ENCODE peak calls at places on chromosomes 11 and 22, in ten cellular contexts. X is NCI-H1436; I is stimulated activated CD8-positive, alpha-beta memory T cell treated with anti-CD3 and anti-CD28 coated beads, Interleukin-15, amount 100 ng/mL, for 24 hours; K is heart right ventricle; A is effector memory CD8-positive, alpha-beta T cell; U is HS-5; D is activated CD4-positive, alpha-beta T cell treated with anti-CD3 and anti-CD28 coated beads, Interleukin-2, amount 10 ng/mL, durations not matched to agents 7 days and 5 days; S is stimulated activated naive CD8-positive, alpha-beta T cell treated with anti-CD3 and anti-CD28 coated beads, Interleukin-15, amount 100 ng/mL, for 72 hours; C is MCF 10A; M is activated B cell treated with CpG ODN at 0.5 μM for 24 hours. L is an unnamed sample.

GRCh38 chr11:94593030-94593429 is 25.9 kb downstream of the PIWIL4 start:
- DNase-seq in X (no peak), I (no peak), K (no peak), A (no peak), U (no peak), D (no peak), S (no peak), C (no peak), M (no peak), L (no peak)

GRCh38 chr11:14141676-14142075 is 179.2 kb downstream of the SPON1 start:
- DNase-seq in X (no peak), I (no peak), K (no peak), A (no peak), U (no peak), D (no peak), S (no peak), C (no peak), M (no peak), L (no peak)

GRCh38 chr11:130212431-130212961 is 52.9 kb downstream of the ST14 start:
- DNase-seq in X (no peak), I (no peak), K (no peak), A (no peak), U (no peak), D (no peak), S (peak; percentile 6), C (no peak), M (peak; percentile 14), L (no peak)

GRCh38 chr11:119745112-119745511 is 16.1 kb upstream of the NECTIN1 start:
- DNase-seq in X (no peak), I (no peak), K (no peak), A (no peak), U (no peak), D (no peak), S (no peak), C (no peak), M (no peak), L (no peak)

GRCh38 chr11:119615003-119615878 is 113.8 kb downstream of the NECTIN1 start:
- DNase-seq in X (no peak), I (no peak), K (no peak), A (no peak), U (peak; percentile 58), D (no peak), S (no peak), C (peak; percentile 67), M (no peak), L (peak; percentile 50)

GRCh38 chr11:71182791-71183556 is 69.4 kb downstream of the SHANK2 start:
- DNase-seq in X (no peak), I (no peak), K (no peak), A (no peak), U (no peak), D (no peak), S (no peak), C (no peak), M (no peak), L (no peak)

GRCh38 chr11:83571301-83571700 is 285.1 kb upstream of the CCDC90B start:
- DNase-seq in X (no peak), I (no peak), K (no peak), A (no peak), U (no peak), D (no peak), S (no peak), C (peak; percentile 5), M (no peak), L (no peak)

GRCh38 chr11:112392860-112393259 is 132.2 kb upstream of the PLET1 start:
- DNase-seq in X (peak; percentile 88), I (no peak), K (no peak), A (no peak), U (no peak), D (no peak), S (no peak), C (no peak), M (no peak), L (no peak)

GRCh38 chr11:26994579-26995210 is 783 bp downstream of the FIBIN start:
- DNase-seq in X (no peak), I (no peak), K (no peak), A (no peak), U (no peak), D (no peak), S (no peak), C (no peak), M (no peak), L (no peak)

GRCh38 chr11:122306776-122307479 is 190.9 kb upstream of the BLID start:
- DNase-seq in X (no peak), I (no peak), K (no peak), A (no peak), U (no peak), D (no peak), S (no peak), C (no peak), M (no peak), L (no peak)

GRCh38 chr11:111445586-111445985 is 66.5 kb upstream of the POU2AF1 start:
- DNase-seq in X (no peak), I (no peak), K (peak; percentile 19), A (no peak), U (no peak), D (no peak), S (no peak), C (no peak), M (no peak), L (no peak)

GRCh38 chr22:24525416-24526037 is 29.4 kb downstream of the GUCD1 start:
- DNase-seq in X (peak; percentile 39), I (peak; percentile 41), K (peak; percentile 76), A (peak; percentile 73), U (peak; percentile 65), D (peak; percentile 88), S (peak; percentile 84), C (peak; percentile 83), M (peak; percentile 66), L (peak; percentile 83)

GRCh38 chr22:44261861-44262595 is 50.7 kb downstream of the SHISAL1 start:
- DNase-seq in X (no peak), I (no peak), K (peak; percentile 26), A (no peak), U (no peak), D (no peak), S (no peak), C (no peak), M (peak; percentile 10), L (no peak)

GRCh38 chr11:123517559-123518364 is 87.7 kb downstream of the GRAMD1B start:
- DNase-seq in X (no peak), I (no peak), K (no peak), A (no peak), U (no peak), D (no peak), S (no peak), C (no peak), M (no peak), L (no peak)

GRCh38 chr11:65692367-65692766 is 19.7 kb upstream of the KAT5 start:
- DNase-seq in X (no peak), I (no peak), K (no peak), A (no peak), U (no peak), D (no peak), S (no peak), C (no peak), M (no peak), L (no peak)

GRCh38 chr22:27283714-27284113 is 517.8 kb downstream of the MN1 start:
- DNase-seq in X (no peak), I (no peak), K (no peak), A (no peak), U (no peak), D (no peak), S (no peak), C (no peak), M (no peak), L (no peak)

GRCh38 chr11:16013649-16014275 is 342.6 kb downstream of the SOX6 start:
- DNase-seq in X (peak; percentile 37), I (no peak), K (no peak), A (no peak), U (no peak), D (no peak), S (no peak), C (no peak), M (no peak), L (no peak)

GRCh38 chr11:113587318-113587739 is 112.1 kb upstream of the DRD2 start:
- DNase-seq in X (no peak), I (no peak), K (no peak), A (no peak), U (peak; percentile 13), D (peak; percentile 23), S (peak; percentile 67), C (peak; percentile 7), M (no peak), L (no peak)

GRCh38 chr22:44181033-44181911 is 547 bp downstream of the PARVG start:
- DNase-seq in X (no peak), I (peak; percentile 27), K (no peak), A (peak; percentile 58), U (no peak), D (peak; percentile 73), S (peak; percentile 66), C (no peak), M (peak; percentile 62), L (peak; percentile 48)

GRCh38 chr11:91921974-91922373 is 302.6 kb upstream of the FAT3 start:
- DNase-seq in X (no peak), I (no peak), K (no peak), A (no peak), U (peak; percentile 20), D (no peak), S (no peak), C (peak; percentile 62), M (no peak), L (no peak)

GRCh38 chr11:17572791-17573460 is 25.9 kb downstream of the OTOG start:
- DNase-seq in X (no peak), I (no peak), K (no peak), A (no peak), U (no peak), D (no peak), S (no peak), C (no peak), M (no peak), L (no peak)

GRCh38 chr11:58900479-58901420 is 38.5 kb upstream of the GLYATL1 start:
- DNase-seq in X (no peak), I (no peak), K (peak; percentile 57), A (no peak), U (no peak), D (peak; percentile 48), S (peak; percentile 40), C (peak; percentile 77), M (no peak), L (peak; percentile 55)

GRCh38 chr22:17159504-17159951 is 451 bp upstream of the HDHD5 start:
- DNase-seq in X (peak; percentile 25), I (peak; percentile 38), K (peak; percentile 40), A (no peak), U (no peak), D (peak; percentile 40), S (peak; percentile 69), C (peak; percentile 62), M (no peak), L (no peak)

GRCh38 chr11:9580894-9581293 is 7.4 kb downstream of the WEE1 start:
- DNase-seq in X (no peak), I (no peak), K (no peak), A (no peak), U (no peak), D (no peak), S (no peak), C (no peak), M (no peak), L (no peak)

GRCh38 chr11:68256331-68256741 is 15.4 kb downstream of the C11orf24 start:
- DNase-seq in X (no peak), I (no peak), K (no peak), A (no peak), U (no peak), D (no peak), S (no peak), C (no peak), M (no peak), L (no peak)

GRCh38 chr22:49202226-49202625 is 625.4 kb downstream of the BRD1 start:
- DNase-seq in X (no peak), I (no peak), K (no peak), A (no peak), U (no peak), D (no peak), S (no peak), C (no peak), M (no peak), L (no peak)

GRCh38 chr22:45877651-45878050 is 99.3 kb downstream of the WNT7B start:
- DNase-seq in X (peak; percentile 65), I (no peak), K (no peak), A (no peak), U (no peak), D (no peak), S (no peak), C (no peak), M (no peak), L (no peak)

GRCh38 chr11:85517272-85517671 is 109.9 kb downstream of the DLG2 start:
- DNase-seq in X (no peak), I (no peak), K (no peak), A (no peak), U (no peak), D (no peak), S (no peak), C (no peak), M (no peak), L (no peak)